ENCODE peak calls at places on chromosome 17, in four cellular contexts. U, A, B and X are unnamed samples.

GRCh38 chr17:65627892-65628622 is 66.6 kb upstream of the AXIN2 start:
- DNase-seq in U (no peak), A (peak), B (no peak), X (peak)

GRCh38 chr17:77042688-77043330 is 98.0 kb upstream of the SEC14L1 start:
- DNase-seq in U (no peak), A (no peak), B (no peak), X (no peak)

GRCh38 chr17:47315451-47316266 is 8.1 kb upstream of the EFCAB13 start:
- DNase-seq in U (no peak), A (peak), B (no peak), X (peak)

GRCh38 chr17:2214047-2214717 is 89.4 kb downstream of the SMG6 start:
- DNase-seq in U (peak), A (peak), B (peak), X (no peak)

GRCh38 chr17:13940858-13941665 is 128.2 kb upstream of the COX10 start:
- DNase-seq in U (no peak), A (peak), B (no peak), X (no peak)

GRCh38 chr17:7707858-7708750 is 3.1 kb downstream of the EFNB3 start:
- DNase-seq in U (no peak), A (no peak), B (peak), X (no peak)

GRCh38 chr17:35052240-35052608 is 11.3 kb downstream of the RFFL start:
- DNase-seq in U (no peak), A (peak), B (no peak), X (no peak)

GRCh38 chr17:65433592-65433991 is 127.9 kb downstream of the AXIN2 start:
- DNase-seq in U (no peak), A (no peak), B (no peak), X (no peak)

GRCh38 chr17:47840742-47841487 is at the start of gene SCRN2:
- DNase-seq in U (peak), A (peak), B (peak), X (peak)

GRCh38 chr17:67746704-67747571 is 29.2 kb downstream of the NOL11 start:
- DNase-seq in U (no peak), A (no peak), B (no peak), X (no peak)

GRCh38 chr17:7217113-7217987 is 2.3 kb downstream of the DLG4 start:
- DNase-seq in U (no peak), A (peak), B (no peak), X (no peak)

GRCh38 chr17:60604686-60605334 is 4.8 kb downstream of the PPM1D start:
- DNase-seq in U (no peak), A (peak), B (peak), X (no peak)

GRCh38 chr17:72556944-72557826 is 436.4 kb downstream of the SOX9 start:
- DNase-seq in U (peak), A (peak), B (no peak), X (peak)

GRCh38 chr17:56948491-56948890 is 12.4 kb downstream of the COIL start:
- DNase-seq in U (no peak), A (peak), B (no peak), X (no peak)

GRCh38 chr17:16888413-16889087 is 83.4 kb downstream of the TNFRSF13B start:
- DNase-seq in U (no peak), A (no peak), B (peak), X (no peak)

GRCh38 chr17:35373984-35374765 is 754 bp upstream of the SLFN11 start:
- DNase-seq in U (peak), A (peak), B (peak), X (no peak)

GRCh38 chr17:49195746-49196145 is 14.6 kb downstream of the GNGT2 start:
- DNase-seq in U (no peak), A (no peak), B (no peak), X (no peak)

GRCh38 chr17:33335491-33336173 is 42.5 kb upstream of the ASIC2 start:
- DNase-seq in U (no peak), A (no peak), B (no peak), X (no peak)

GRCh38 chr17:57926723-57927047 is 28.5 kb downstream of the CUEDC1 start:
- DNase-seq in U (no peak), A (no peak), B (no peak), X (no peak)

GRCh38 chr17:28145348-28145747 is 102.9 kb downstream of the NLK start:
- DNase-seq in U (no peak), A (peak), B (no peak), X (peak)

GRCh38 chr17:43905985-43906852 is 1.1 kb downstream of the MPP2 start:
- DNase-seq in U (peak), A (peak), B (peak), X (no peak)

GRCh38 chr17:17504341-17505140 is 8.3 kb upstream of the RASD1 start:
- DNase-seq in U (no peak), A (no peak), B (no peak), X (no peak)

GRCh38 chr17:19645608-19646250 is 2.8 kb upstream of the ALDH3A2 start:
- DNase-seq in U (no peak), A (no peak), B (peak), X (no peak)

GRCh38 chr17:2222901-2223616 is 80.5 kb downstream of the SMG6 start:
- DNase-seq in U (peak), A (peak), B (peak), X (no peak)

GRCh38 chr17:72714357-72714966 is 378.0 kb downstream of the SLC39A11 start:
- DNase-seq in U (no peak), A (no peak), B (no peak), X (no peak)

GRCh38 chr17:859461-860195 is 77.5 kb downstream of the MRM3 start:
- DNase-seq in U (no peak), A (peak), B (no peak), X (no peak)

GRCh38 chr17:5541610-5542202 is 42.6 kb downstream of the NLRP1 start:
- DNase-seq in U (no peak), A (no peak), B (no peak), X (no peak)

GRCh38 chr17:10649031-10649430 is 8.1 kb downstream of the MYH3 start:
- DNase-seq in U (no peak), A (peak), B (no peak), X (no peak)

GRCh38 chr17:51597340-51597739 is 337.0 kb downstream of the UTP18 start:
- DNase-seq in U (no peak), A (no peak), B (no peak), X (no peak)

GRCh38 chr17:11692688-11693087 is 94.4 kb downstream of the DNAH9 start:
- DNase-seq in U (no peak), A (no peak), B (no peak), X (no peak)

GRCh38 chr17:4771519-4772234 is at the start of gene TM4SF5:
- DNase-seq in U (no peak), A (no peak), B (no peak), X (no peak)

DNA sequence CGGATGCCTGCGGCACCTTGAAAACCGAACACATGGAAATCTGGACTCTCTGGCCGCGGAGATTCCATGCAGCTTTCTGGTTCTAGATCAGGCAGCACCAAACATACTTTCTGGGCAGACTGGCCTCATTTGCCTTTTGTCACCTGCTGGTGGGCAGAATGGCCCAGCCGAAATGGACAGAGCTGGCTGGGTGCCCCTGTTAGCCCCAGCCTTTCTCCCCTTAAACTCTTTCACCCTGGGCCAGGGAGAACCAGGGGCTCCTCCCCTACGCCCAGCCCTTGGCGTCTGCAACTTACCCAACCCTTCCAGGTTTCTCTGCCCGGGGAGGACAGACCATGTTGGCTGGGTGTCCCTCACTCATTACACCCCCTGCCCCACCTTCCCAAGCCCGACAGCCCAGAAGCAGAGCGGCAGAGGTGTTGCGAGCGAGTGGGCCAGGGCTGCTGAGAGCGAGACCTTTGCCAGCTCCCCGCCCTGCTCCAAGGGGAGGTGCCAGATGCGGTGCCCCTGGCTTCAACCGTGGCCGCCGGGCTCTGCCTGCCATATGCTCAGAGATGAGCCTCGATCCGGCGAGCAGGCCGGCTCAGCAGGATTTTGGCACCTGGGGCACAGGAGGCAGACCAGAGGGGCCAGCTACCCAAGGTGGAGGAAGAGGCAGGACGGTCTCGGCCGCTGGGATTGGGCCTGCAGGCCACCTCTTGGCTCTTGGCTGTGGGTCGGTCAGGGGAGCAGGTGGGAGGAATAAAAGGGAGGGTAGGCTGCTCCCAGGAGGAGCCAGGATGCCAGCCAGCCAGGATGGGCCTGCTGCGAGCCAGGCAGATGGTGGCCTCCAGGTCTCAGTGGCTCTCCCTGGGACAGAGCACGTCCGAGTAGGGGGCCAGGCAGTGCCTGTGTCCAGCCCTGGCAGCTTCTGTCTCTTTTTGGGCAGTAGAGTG is 191.3 kb downstream of the NTN1 start:
- DNase-seq in U (no peak), A (no peak), B (no peak), X (no peak)
- H3K4me3 ChIP-seq in U (no peak), A (no peak), B (no peak), X (no peak)

GRCh38 chr17:82127315-82127595 is 29.2 kb upstream of the FASN start:
- DNase-seq in U (no peak), A (no peak), B (no peak), X (no peak)

GRCh38 chr17:82129095-82129494 is 31.1 kb upstream of the FASN start:
- DNase-seq in U (no peak), A (no peak), B (no peak), X (no peak)

GRCh38 chr17:82128287-82128686 is 30.3 kb upstream of the FASN start:
- DNase-seq in U (no peak), A (no peak), B (no peak), X (no peak)

GRCh38 chr17:82126479-82127314 is 28.7 kb upstream of the FASN start:
- DNase-seq in U (no peak), A (no peak), B (no peak), X (no peak)

GRCh38 chr17:82127704-82128103 is 29.7 kb upstream of the FASN start:
- DNase-seq in U (no peak), A (no peak), B (no peak), X (no peak)
- H3K4me3 ChIP-seq in U (no peak), A (no peak), B (no peak), X (no peak)

DNA sequence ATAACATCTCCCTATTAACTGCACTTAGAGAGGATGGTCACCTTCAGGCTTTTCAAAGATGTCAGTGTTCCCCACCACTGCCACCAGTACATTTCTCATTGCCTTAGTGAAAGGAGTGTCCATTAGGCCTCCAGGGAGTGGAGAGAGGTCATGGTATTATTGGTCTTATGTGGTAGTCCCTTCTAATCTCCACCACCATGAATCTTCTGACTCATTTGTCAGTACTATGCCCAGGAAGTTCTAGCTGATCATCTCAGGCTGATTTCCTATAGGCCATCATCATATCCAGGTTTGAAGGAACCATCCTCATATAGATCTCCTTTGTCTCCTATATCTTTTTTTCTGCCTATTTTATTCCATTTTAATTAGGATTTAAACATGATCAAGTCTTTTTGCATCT is 221.5 kb downstream of the CYB561 start:
- DNase-seq in U (no peak), A (no peak), B (no peak), X (no peak)
- H3K4me3 ChIP-seq in U (no peak), A (no peak), B (no peak), X (no peak)

GRCh38 chr17:50465171-50465570 is 3.5 kb downstream of the CHAD start:
- DNase-seq in U (no peak), A (no peak), B (no peak), X (no peak)

GRCh38 chr17:50462446-50462845 is 6.2 kb downstream of the CHAD start:
- DNase-seq in U (no peak), A (no peak), B (no peak), X (no peak)

GRCh38 chr17:50464736-50465135 is 3.9 kb downstream of the CHAD start:
- DNase-seq in U (no peak), A (no peak), B (no peak), X (no peak)

GRCh38 chr17:50465635-50466034 is 3.0 kb downstream of the CHAD start:
- DNase-seq in U (no peak), A (no peak), B (no peak), X (no peak)

DNA sequence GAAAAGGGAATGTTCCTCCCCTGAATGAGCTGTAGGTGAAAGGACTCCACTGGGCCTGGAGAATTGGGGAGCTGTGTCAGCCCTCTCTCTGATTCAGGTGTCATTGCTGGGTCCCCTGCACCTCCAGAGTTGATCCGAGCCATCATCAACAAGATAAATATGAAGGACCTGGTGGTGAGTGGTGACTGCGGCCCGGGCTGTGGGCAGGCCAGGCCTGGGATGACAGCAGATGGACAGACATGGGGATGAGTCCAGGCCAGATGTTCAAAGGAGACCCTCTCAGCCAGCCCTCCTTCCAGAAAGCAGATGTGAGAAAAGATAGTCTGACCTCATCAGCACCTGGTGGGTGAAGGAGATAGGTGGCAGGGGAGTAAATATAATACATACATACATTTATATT is 4.6 kb downstream of the CHAD start:
- DNase-seq in U (no peak), A (no peak), B (no peak), X (no peak)
- H3K4me3 ChIP-seq in U (no peak), A (no peak), B (no peak), X (no peak)

DNA sequence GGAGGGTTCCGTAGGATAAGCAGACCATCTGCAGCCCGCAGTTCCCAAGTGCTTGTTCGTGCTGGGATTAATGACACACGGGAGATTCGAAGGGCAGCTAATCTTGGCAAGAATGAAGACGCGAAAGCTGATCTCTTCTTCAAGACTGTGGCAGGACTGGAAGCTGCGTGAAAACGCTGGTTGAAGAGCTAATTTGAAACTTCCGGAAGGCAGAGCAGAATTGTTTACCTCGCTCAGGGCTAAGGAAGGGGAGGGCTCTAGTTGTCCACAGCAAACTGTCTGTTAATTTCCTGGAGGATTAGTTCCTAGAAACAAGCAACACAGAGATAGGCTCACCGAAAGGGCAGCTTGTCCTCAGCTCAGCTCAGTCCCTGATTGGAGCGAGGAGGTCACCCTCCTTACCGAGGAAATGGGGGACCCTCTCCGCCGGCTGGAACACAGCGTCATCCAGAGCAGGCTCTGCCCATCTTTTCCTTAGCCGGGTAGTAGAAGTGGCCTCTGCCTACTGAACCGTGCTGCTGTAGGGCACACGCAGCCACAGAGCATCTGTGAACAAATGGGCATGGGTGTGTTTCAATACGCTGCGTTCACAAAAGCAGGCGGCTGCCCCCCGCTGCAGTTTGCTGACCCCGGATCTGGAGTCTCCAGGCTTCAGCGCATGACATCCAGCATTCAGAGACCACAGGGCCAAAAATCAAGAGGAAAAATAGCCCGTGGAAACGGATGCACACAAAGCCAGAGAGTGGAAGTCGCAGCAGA is 16.7 kb upstream of the BAIAP2 start:
- DNase-seq in U (no peak), A (peak), B (no peak), X (peak)
- H3K4me3 ChIP-seq in U (peak), A (peak), B (peak), X (peak)